ENCODE peak calls at places on chromosomes 3 and 15, in five cellular contexts. A is AG08395; D is activated CD8-positive, alpha-beta memory T cell treated with anti-CD3 and anti-CD28 coated beads for 1 hour; P is stimulated activated CD4-positive, alpha-beta T cell treated with anti-CD3 and anti-CD28 coated beads, Interleukin-4, amount 100 ng/mL, for 4 hours; I is stimulated activated CD8-positive, alpha-beta memory T cell treated with anti-CD3 and anti-CD28 coated beads, Interleukin-15, amount 100 ng/mL, for 24 hours. J is an unnamed sample.

GRCh38 chr3:185225523-185225922 is 28.3 kb downstream of the EHHADH start:
- DNase-seq in A (peak; percentile 67), D (no peak), P (no peak), I (no peak), J (no peak)

GRCh38 chr15:40115670-40116093 is 7.0 kb upstream of the BMF start:
- DNase-seq in A (no peak), D (no peak), P (peak; percentile 36), I (no peak), J (peak; percentile 17)

GRCh38 chr3:122484985-122485384 is 29.8 kb downstream of the KPNA1 start:
- DNase-seq in A (no peak), D (no peak), P (no peak), I (no peak), J (no peak)

GRCh38 chr3:147554332-147554731 is 145.2 kb downstream of the ZIC1 start:
- DNase-seq in A (no peak), D (no peak), P (no peak), I (no peak), J (no peak)

GRCh38 chr3:46676601-46677071 is 16.8 kb downstream of the ALS2CL start:
- DNase-seq in A (no peak), D (no peak), P (no peak), I (no peak), J (no peak)

GRCh38 chr15:57003418-57003817 is 85.0 kb downstream of the TCF12 start:
- DNase-seq in A (peak; percentile 48), D (no peak), P (no peak), I (no peak), J (no peak)

GRCh38 chr3:152350139-152350538 is 81.4 kb downstream of the MBNL1 start:
- DNase-seq in A (no peak), D (no peak), P (no peak), I (no peak), J (no peak)

GRCh38 chr3:79729096-79729495 is 38.7 kb downstream of the ROBO1 start:
- DNase-seq in A (no peak), D (no peak), P (no peak), I (no peak), J (peak; percentile 17)

J was measured in midbrain.